ENCODE peak calls at places on chromosome 3, in six cellular contexts. C is H1, E is HepG2, A is GM12878, Q is GM12891, H is K562. L is an unnamed sample.

GRCh38 chr3:136979684-136980083 is 21.9 kb downstream of the IL20RB start:
- DNase-seq in E (no peak), Q (no peak), H (no peak), C (no peak), A (no peak), L (no peak)

GRCh38 chr3:87228316-87228715 is 1.2 kb downstream of the CHMP2B start:
- DNase-seq in C (no peak), A (no peak), H (no peak), E (peak; percentile 2), Q (no peak), L (no peak)

GRCh38 chr3:146101538-146101937 is 59.4 kb downstream of the PLOD2 start:
- DNase-seq in E (no peak), C (no peak), H (no peak), Q (no peak), A (no peak), L (no peak)

GRCh38 chr3:49654955-49655556 is 19.1 kb upstream of the APEH start:
- DNase-seq in A (no peak), E (no peak), H (no peak), C (no peak), Q (no peak), L (no peak)

GRCh38 chr3:97984061-97984460 is 11.8 kb upstream of the RIOX2 start:
- DNase-seq in H (no peak), A (no peak), Q (no peak), E (no peak), C (no peak), L (no peak)

GRCh38 chr3:13655074-13655913 is 106.4 kb downstream of the FBLN2 start:
- DNase-seq in C (no peak), Q (peak; percentile 49), A (no peak), E (no peak), H (peak; percentile 91), L (no peak)

GRCh38 chr3:184156522-184156955 is 1.4 kb downstream of the DVL3 start:
- DNase-seq in A (no peak), Q (no peak), C (no peak), E (peak; percentile 53), H (peak; percentile 44), L (no peak)

GRCh38 chr3:70108072-70108471 is 108.5 kb downstream of the SAMMSON start:
- DNase-seq in H (peak; percentile 38), Q (no peak), C (peak; percentile 41), E (peak; percentile 18), A (no peak), L (no peak)

GRCh38 chr3:190486201-190486865 is 27.6 kb upstream of the IL1RAP start:
- DNase-seq in Q (no peak), A (no peak), H (no peak), C (no peak), E (no peak), L (no peak)

GRCh38 chr3:53071882-53072431 is 26.1 kb upstream of the SFMBT1 start:
- DNase-seq in E (no peak), H (peak; percentile 30), Q (no peak), A (no peak), C (no peak), L (no peak)

GRCh38 chr3:11467875-11468274 is 175.8 kb downstream of the VGLL4 start:
- DNase-seq in Q (no peak), H (no peak), A (no peak), E (no peak), C (no peak), L (no peak)

GRCh38 chr3:111809196-111809595 is 49.9 kb upstream of the PHLDB2 start:
- DNase-seq in E (peak; percentile 24), A (no peak), Q (no peak), H (no peak), C (no peak), L (no peak)

GRCh38 chr3:194586839-194587238 is 46.4 kb downstream of the TMEM44 start:
- DNase-seq in A (no peak), H (no peak), E (no peak), C (no peak), Q (no peak), L (no peak)

GRCh38 chr3:2153047-2153446 is 54.4 kb downstream of the CNTN4 start:
- DNase-seq in E (no peak), Q (no peak), A (no peak), C (no peak), H (no peak), L (no peak)

GRCh38 chr3:120506076-120506827 is 55.5 kb upstream of the FSTL1 start:
- DNase-seq in C (no peak), Q (no peak), E (peak; percentile 7), H (no peak), A (no peak), L (no peak)

GRCh38 chr3:57958642-57959406 is 49.4 kb upstream of the FLNB start:
- DNase-seq in C (no peak), H (peak; percentile 42), A (no peak), E (no peak), Q (no peak), L (no peak)
- TF ChIP-seq POLR2A in C (no peak), H (no peak), A (no peak), E (no peak), Q (no peak), L (no peak)

DNA sequence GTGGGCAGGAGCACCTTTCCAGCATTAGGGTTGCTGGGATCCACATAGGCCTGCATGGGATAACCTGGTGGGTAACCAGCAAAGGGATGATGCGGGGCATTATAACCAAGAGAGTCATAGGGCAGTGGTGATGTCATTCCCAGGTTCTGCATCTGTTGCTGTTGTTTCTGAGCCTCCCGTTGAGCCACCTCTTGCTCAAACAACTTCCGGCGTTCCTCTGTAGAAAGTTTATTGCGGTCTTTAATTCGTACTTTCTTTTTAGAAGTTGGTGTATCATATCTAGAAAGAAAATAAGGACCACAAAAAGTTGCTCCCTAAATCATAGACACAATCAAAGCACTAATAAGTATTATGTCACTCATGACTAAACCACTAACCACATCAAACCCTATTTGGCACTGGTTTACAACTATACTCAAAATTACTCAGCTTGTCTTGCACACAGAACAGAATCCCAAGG is 77.8 kb downstream of the NBEAL2 start:
- DNase-seq in C (no peak), Q (no peak), A (no peak), H (no peak), E (no peak), L (peak; percentile 10)
- TF ChIP-seq TAF1 in C (no peak), Q (no peak), A (no peak), H (no peak), E (no peak), L (no peak)

GRCh38 chr3:122568755-122569154 is 4.6 kb downstream of the DTX3L start:
- DNase-seq in H (no peak), C (no peak), A (no peak), E (no peak), Q (no peak), L (no peak)
- TF ChIP-seq POLR2AphosphoS5 in H (no peak), C (no peak), A (no peak), E (no peak), Q (no peak), L (no peak)

GRCh38 chr3:119498188-119498987 is at the start of gene TIMMDC1:
- DNase-seq in C (peak; percentile 89), A (peak; percentile 83), Q (peak; percentile 85), H (peak; percentile 90), E (peak; percentile 96), L (peak; percentile 92)
- TF ChIP-seq POLR2A in C (peak; percentile 96), A (peak; percentile 96), Q (peak; percentile 95), H (peak; percentile 90), E (peak; percentile 98), L (peak; percentile 91)

GRCh38 chr3:178238179-178238578 is 298.1 kb upstream of the KCNMB2 start:
- DNase-seq in H (no peak), Q (no peak), A (no peak), E (no peak), C (peak; percentile 13), L (no peak)

GRCh38 chr3:178231645-178232044 is 304.6 kb upstream of the KCNMB2 start:
- DNase-seq in C (no peak), E (no peak), H (no peak), A (no peak), Q (no peak), L (no peak)

GRCh38 chr3:178233371-178233770 is 302.9 kb upstream of the KCNMB2 start:
- DNase-seq in C (no peak), H (no peak), A (no peak), E (no peak), Q (no peak), L (no peak)

GRCh38 chr3:178236555-178237277 is 299.5 kb upstream of the KCNMB2 start:
- DNase-seq in A (no peak), C (no peak), Q (no peak), E (no peak), H (no peak), L (no peak)
- TF ChIP-seq TAF1 in A (no peak), C (no peak), Q (no peak), E (no peak), H (no peak), L (no peak)

DNA sequence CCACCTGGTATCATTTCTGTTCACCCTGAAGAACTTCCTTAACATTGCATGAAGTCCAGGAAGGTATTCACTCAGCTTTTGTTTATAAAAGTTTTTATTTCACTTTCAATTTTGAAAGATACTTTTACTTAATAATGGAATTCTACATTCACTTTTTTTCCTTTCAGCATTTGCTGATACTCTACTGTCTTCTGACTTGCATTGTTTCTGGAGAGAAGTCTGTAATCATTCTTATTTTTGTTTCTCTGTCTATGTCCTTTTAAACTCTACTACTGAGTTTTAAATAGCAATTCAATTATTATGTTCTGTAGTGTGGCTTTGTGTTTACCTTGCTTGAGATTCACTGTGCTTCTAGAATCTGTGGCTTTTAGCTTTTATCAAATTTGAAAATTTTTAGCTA is 42.4 kb downstream of the MYL3 start:
- DNase-seq in C (no peak), A (no peak), Q (no peak), E (no peak), H (no peak), L (no peak)
- TF ChIP-seq POLR2AphosphoS5 in C (no peak), A (no peak), Q (no peak), E (no peak), H (no peak), L (no peak)